ENCODE peak calls at places on chromosomes 1 and 21, in four cellular contexts. T, E, G and N are unnamed samples.

GRCh38 chr1:206558794-206559660 is 51.7 kb downstream of the RASSF5 start:
- DNase-seq in T (no peak), E (no peak), G (no peak), N (no peak)

GRCh38 chr1:67978988-67979516 is 71.4 kb downstream of the DIRAS3 start:
- DNase-seq in T (no peak), E (peak), G (no peak), N (no peak)

GRCh38 chr1:161197560-161198205 is 1.2 kb downstream of the ADAMTS4 start:
- DNase-seq in T (no peak), E (no peak), G (no peak), N (no peak)

GRCh38 chr1:65467536-65467935 is 47.1 kb downstream of the LEPR start:
- DNase-seq in T (no peak), E (peak), G (no peak), N (no peak)

GRCh38 chr21:17463441-17463840 is 49.4 kb upstream of the CXADR start:
- DNase-seq in T (no peak), E (peak), G (no peak), N (no peak)

GRCh38 chr1:25520446-25521061 is 22.9 kb upstream of the LDLRAP1 start:
- DNase-seq in T (peak), E (peak), G (peak), N (peak)

GRCh38 chr1:51648180-51649109 is 31.6 kb downstream of the OSBPL9 start:
- DNase-seq in T (no peak), E (no peak), G (no peak), N (no peak)

GRCh38 chr1:246647113-246647512 is 77.1 kb upstream of the SCCPDH start:
- DNase-seq in T (no peak), E (no peak), G (no peak), N (peak)

GRCh38 chr1:61797045-61797755 is 54.9 kb downstream of the PATJ start:
- DNase-seq in T (no peak), E (peak), G (no peak), N (no peak)

GRCh38 chr1:6603851-6604558 is 1.3 kb upstream of the KLHL21 start:
- DNase-seq in T (peak), E (peak), G (peak), N (peak)

GRCh38 chr1:165345502-165345901 is 11.0 kb downstream of the LMX1A start:
- DNase-seq in T (no peak), E (no peak), G (no peak), N (no peak)

GRCh38 chr1:6399294-6399693 is 5.7 kb upstream of the ACOT7 start:
- DNase-seq in T (no peak), E (no peak), G (no peak), N (no peak)

GRCh38 chr1:193417945-193418744 is 231.7 kb upstream of the B3GALT2 start:
- DNase-seq in T (no peak), E (peak), G (no peak), N (no peak)

GRCh38 chr21:19076031-19076430 is 672.4 kb upstream of the TMPRSS15 start:
- DNase-seq in T (no peak), E (no peak), G (no peak), N (no peak)

GRCh38 chr1:111961773-111962565 is 27.5 kb downstream of the KCND3 start:
- DNase-seq in T (no peak), E (no peak), G (no peak), N (peak)

GRCh38 chr1:24898909-24899439 is 31.1 kb downstream of the RUNX3 start:
- DNase-seq in T (no peak), E (no peak), G (peak), N (no peak)

GRCh38 chr1:44571712-44572571 is 102.3 kb downstream of the TMEM53 start:
- DNase-seq in T (no peak), E (no peak), G (no peak), N (no peak)

GRCh38 chr1:23865543-23865930 is 2.6 kb downstream of the FUCA1 start:
- DNase-seq in T (no peak), E (peak), G (no peak), N (no peak)

GRCh38 chr1:8363764-8364301 is 45.9 kb downstream of the SLC45A1 start:
- DNase-seq in T (no peak), E (no peak), G (no peak), N (no peak)

GRCh38 chr21:44364151-44365053 is 11.0 kb downstream of the TRPM2 start:
- DNase-seq in T (peak), E (no peak), G (no peak), N (no peak)

GRCh38 chr21:29130234-29130993 is at the start of gene MAP3K7CL:
- DNase-seq in T (no peak), E (peak), G (no peak), N (peak)

GRCh38 chr1:180252638-180253536 is 22.8 kb downstream of the LHX4 start:
- DNase-seq in T (peak), E (peak), G (peak), N (peak)

GRCh38 chr1:154609398-154610380 is 1.7 kb upstream of the ADAR start:
- DNase-seq in T (no peak), E (peak), G (no peak), N (no peak)

GRCh38 chr1:65527211-65527610 is 106.7 kb downstream of the LEPR start:
- DNase-seq in T (no peak), E (peak), G (no peak), N (no peak)

GRCh38 chr1:162702628-162703027 is 70.4 kb downstream of the DDR2 start:
- DNase-seq in T (no peak), E (no peak), G (no peak), N (no peak)

GRCh38 chr1:224092111-224092510 is 21.8 kb upstream of the FBXO28 start:
- DNase-seq in T (no peak), E (no peak), G (no peak), N (no peak)

GRCh38 chr1:116067564-116067887 is 43.7 kb upstream of the MAB21L3 start:
- DNase-seq in T (no peak), E (peak), G (no peak), N (peak)

GRCh38 chr1:52554267-52554640 is 1.4 kb upstream of the TUT4 start:
- DNase-seq in T (no peak), E (no peak), G (no peak), N (no peak)

GRCh38 chr1:164210211-164210739 is 348.7 kb upstream of the PBX1 start:
- DNase-seq in T (no peak), E (no peak), G (no peak), N (no peak)

GRCh38 chr1:68115308-68115707 is 64.9 kb upstream of the DIRAS3 start:
- DNase-seq in T (no peak), E (no peak), G (no peak), N (no peak)

GRCh38 chr1:83676106-83676505 is 322.8 kb downstream of the TTLL7 start:
- DNase-seq in T (no peak), E (no peak), G (no peak), N (no peak)

GRCh38 chr1:202687819-202688218 is 22.4 kb downstream of the SYT2 start:
- DNase-seq in T (no peak), E (no peak), G (no peak), N (no peak)

GRCh38 chr1:201295861-201296260 is 12.6 kb downstream of the PKP1 start:
- DNase-seq in T (no peak), E (peak), G (no peak), N (no peak)

GRCh38 chr1:26862781-26863676 is at the start of gene SFN:
- DNase-seq in T (peak), E (peak), G (peak), N (no peak)

GRCh38 chr1:170698711-170699275 is 34.9 kb downstream of the PRRX1 start:
- DNase-seq in T (no peak), E (no peak), G (no peak), N (no peak)

GRCh38 chr1:115191691-115192090 is 102.4 kb upstream of the TSPAN2 start:
- DNase-seq in T (no peak), E (no peak), G (no peak), N (no peak)

GRCh38 chr1:216766633-216767325 is 43.5 kb upstream of the ESRRG start:
- DNase-seq in T (no peak), E (peak), G (no peak), N (no peak)

DNA sequence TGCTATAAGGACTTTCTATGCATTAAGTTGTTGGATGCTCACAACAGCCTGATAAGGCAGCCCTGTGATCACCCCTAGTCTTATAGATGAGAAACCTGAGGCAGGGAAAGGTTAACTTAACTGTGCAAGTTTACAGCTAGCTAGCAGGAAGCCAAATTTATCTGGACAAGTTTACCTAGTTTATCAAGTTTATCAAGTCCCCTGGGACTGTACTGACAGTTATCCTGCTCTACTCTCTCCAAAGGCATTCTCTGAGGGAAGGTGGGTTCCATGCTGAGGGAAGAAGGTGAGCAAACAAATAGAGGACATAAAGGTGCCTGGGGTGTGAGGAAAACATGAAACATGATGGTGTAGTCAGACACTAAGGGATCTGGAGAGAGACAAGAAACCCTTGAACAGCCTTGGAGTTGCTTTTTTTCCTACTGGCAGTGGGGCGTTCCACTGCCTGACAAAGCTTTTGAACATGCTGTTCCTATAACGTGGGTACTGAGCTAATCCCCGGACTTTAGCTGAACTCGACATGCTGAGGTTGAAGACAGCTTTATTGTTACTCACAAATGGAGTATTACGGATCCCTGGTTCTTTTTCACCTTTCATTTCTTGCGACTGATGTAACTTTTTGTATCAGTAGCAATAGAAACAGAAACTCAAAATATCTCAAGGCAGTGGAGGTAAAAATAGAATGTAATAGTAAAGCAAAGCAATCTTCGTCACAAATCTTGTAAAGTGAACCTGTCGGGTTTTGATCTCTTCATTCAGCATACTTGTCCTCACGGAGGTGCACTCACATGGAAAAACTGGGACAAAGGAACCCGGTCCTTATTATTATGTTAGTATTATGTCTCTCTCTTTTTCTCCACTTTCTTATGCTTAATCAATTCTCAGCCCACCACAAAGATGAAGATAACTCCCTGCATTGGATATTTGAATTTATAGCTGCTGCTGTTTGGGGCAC is 42.4 kb upstream of the ESRRG start:
- DNase-seq in T (no peak), E (no peak), G (no peak), N (no peak)
- H3K27ac ChIP-seq in T (no peak), E (no peak), G (no peak), N (peak)

DNA sequence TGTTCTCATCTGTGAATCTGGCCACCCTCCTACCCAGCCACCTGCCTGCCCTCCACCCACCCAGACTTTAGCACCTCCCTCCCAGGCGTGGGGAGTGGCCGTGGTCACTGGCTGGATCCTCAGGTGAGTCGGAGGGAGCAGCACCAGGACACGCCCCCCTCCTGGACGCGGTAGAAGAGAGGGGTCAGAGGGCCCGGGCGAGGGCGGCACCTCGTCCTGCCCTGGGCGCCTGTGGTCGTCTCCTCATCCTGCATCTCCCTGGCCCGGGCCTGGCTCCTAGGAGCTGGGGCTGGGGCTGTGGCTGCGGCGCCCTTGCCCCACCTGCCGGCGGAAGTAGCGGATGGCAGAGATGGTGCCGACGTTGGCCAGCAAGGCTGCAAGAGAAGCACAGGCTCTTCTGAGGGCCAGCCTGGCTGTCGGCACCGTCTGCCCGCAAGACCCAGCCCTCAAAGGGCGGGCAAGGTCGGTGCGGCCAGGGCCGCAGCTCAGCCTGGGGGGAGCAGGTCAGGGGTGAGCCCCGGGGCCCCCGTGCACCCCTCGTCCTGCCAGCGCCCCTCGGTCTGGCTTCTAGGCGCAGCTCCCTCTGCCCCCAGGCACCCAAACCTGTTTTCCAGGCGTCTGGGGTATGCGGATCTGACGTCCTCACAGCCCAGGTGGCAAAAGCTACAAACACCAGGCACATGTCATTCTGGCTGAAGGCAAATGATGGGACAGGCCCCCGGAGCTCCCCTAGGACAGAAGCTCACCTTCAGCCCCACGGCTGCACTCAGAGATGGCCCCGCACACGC is 5.8 kb downstream of the PERM1 start:
- DNase-seq in T (peak), E (peak), G (peak), N (no peak)
- H3K4me3 ChIP-seq in T (peak), E (peak), G (no peak), N (peak)

GRCh38 chr1:22579541-22580155 is 16.4 kb downstream of the EPHA8 start:
- DNase-seq in T (no peak), E (no peak), G (no peak), N (peak)

GRCh38 chr1:22576617-22577016 is 13.3 kb downstream of the EPHA8 start:
- DNase-seq in T (no peak), E (no peak), G (no peak), N (no peak)

GRCh38 chr1:22575532-22576147 is 12.4 kb downstream of the EPHA8 start:
- DNase-seq in T (no peak), E (no peak), G (no peak), N (no peak)

GRCh38 chr1:22576148-22576544 is 12.9 kb downstream of the EPHA8 start:
- DNase-seq in T (no peak), E (no peak), G (no peak), N (no peak)

DNA sequence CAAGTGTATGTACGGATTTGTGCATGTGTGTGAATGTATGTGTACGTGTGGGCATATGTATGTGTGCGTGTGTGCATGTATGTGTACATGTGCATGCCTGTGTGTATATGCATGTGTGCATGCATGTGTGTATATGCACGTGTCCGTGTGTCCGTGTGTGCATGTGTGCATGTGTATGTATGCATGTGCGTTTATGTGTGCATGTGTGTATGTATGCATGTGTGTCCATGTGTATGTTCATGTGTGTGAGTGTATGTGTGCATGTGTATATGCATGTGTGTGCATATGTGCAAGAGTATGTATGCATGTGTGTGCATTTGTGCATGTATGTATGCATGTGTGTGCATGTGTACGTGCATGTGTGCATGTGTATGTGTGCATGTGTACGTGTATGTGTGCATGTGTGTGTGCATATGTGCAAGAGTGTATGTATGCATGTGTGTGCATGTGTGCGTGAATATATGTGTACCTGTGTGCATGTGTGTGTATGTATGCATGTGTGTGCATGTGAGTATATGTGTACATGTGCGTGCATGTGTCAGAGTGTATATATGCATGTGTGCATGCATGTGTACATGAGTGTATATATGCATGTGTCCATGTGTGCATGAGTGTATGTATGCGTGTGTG is 15.6 kb downstream of the EPHA8 start:
- DNase-seq in T (no peak), E (no peak), G (no peak), N (no peak)
- TF ChIP-seq CTCF in T (no peak), E (no peak), G (no peak), N (no peak)

GRCh38 chr1:89922911-89923310 is 72.0 kb upstream of the ZNF326 start:
- DNase-seq in T (no peak), E (no peak), G (no peak), N (no peak)

GRCh38 chr1:89917353-89917752 is 77.6 kb upstream of the ZNF326 start:
- DNase-seq in T (no peak), E (no peak), G (no peak), N (no peak)

GRCh38 chr1:89918127-89918793 is 76.7 kb upstream of the ZNF326 start:
- DNase-seq in T (no peak), E (peak), G (no peak), N (no peak)

GRCh38 chr1:89918794-89919155 is 76.1 kb upstream of the ZNF326 start:
- DNase-seq in T (no peak), E (peak), G (no peak), N (no peak)

DNA sequence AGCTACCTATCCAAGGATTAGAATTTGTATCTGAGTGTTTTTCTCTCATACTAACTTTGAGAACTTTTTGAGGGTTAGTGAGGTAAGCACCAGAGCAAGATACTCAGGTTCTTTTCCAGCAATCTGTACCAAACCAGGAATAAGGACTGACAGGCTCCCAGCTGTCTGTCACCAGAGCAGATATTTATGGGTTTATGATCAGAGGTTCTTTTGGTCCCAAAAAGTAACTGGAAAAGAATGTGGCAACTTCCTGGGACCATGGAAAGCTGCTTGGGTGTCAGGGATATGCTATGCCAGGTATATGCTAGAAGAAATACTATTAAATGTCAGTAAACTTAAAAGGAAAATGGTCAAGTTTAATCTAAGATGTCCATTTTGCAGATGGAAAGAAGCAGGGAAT is 75.7 kb upstream of the ZNF326 start:
- DNase-seq in T (no peak), E (no peak), G (no peak), N (no peak)
- H3K27ac ChIP-seq in T (no peak), E (no peak), G (no peak), N (no peak)